ENCODE peak calls at places on chromosomes 12 and 14, in five cellular contexts. One of them, this sample, is unnamed. For H3K4me1, the result is how much of the 10 kb centered on the place peaks cover.

GRCh38 chr14:69610859-69611263 is 535 bp upstream of the SUSD6 start:
- DNase-seq in right cardiac atrium: no peak
- DNase-seq in astrocyte: no peak
- DNase-seq in esophagus squamous epithelium: no peak
- DNase-seq in spleen: no peak
- DNase-seq in this sample: no peak

GRCh38 chr14:42710071-42710470 is 1103.4 kb downstream of the LRFN5 start:
- DNase-seq in astrocyte: no peak
- DNase-seq in right cardiac atrium: no peak
- DNase-seq in esophagus squamous epithelium: no peak
- DNase-seq in spleen: no peak
- DNase-seq in this sample: no peak

GRCh38 chr14:88535149-88535548 is 19.7 kb downstream of the PTPN21 start:
- DNase-seq in esophagus squamous epithelium: no peak
- DNase-seq in astrocyte: no peak
- DNase-seq in spleen: no peak
- DNase-seq in right cardiac atrium: no peak
- DNase-seq in this sample: no peak

GRCh38 chr14:97625512-97625911 is 828.3 kb downstream of the VRK1 start:
- DNase-seq in right cardiac atrium: no peak
- DNase-seq in astrocyte: no peak
- DNase-seq in spleen: no peak
- DNase-seq in esophagus squamous epithelium: no peak
- DNase-seq in this sample: no peak

GRCh38 chr12:112904571-112904970 is 2.2 kb upstream of the OAS1 start:
- DNase-seq in right cardiac atrium: no peak
- DNase-seq in astrocyte: peak
- DNase-seq in esophagus squamous epithelium: no peak
- DNase-seq in spleen: no peak
- DNase-seq in this sample: no peak

GRCh38 chr14:35114036-35114435 is 7.8 kb downstream of the PPP2R3C start:
- DNase-seq in right cardiac atrium: no peak
- DNase-seq in astrocyte: no peak
- DNase-seq in esophagus squamous epithelium: no peak
- DNase-seq in spleen: no peak
- DNase-seq in this sample: no peak

GRCh38 chr12:131897276-131897675 is 2.9 kb downstream of the ULK1 start:
- DNase-seq in astrocyte: no peak
- DNase-seq in spleen: peak
- DNase-seq in esophagus squamous epithelium: no peak
- DNase-seq in right cardiac atrium: peak
- DNase-seq in this sample: no peak

GRCh38 chr12:67716817-67717216 is 68.3 kb downstream of the DYRK2 start:
- DNase-seq in astrocyte: peak
- DNase-seq in right cardiac atrium: no peak
- DNase-seq in spleen: no peak
- DNase-seq in esophagus squamous epithelium: no peak
- DNase-seq in this sample: no peak

GRCh38 chr14:87111141-87111540 is 881.8 kb downstream of the GALC start:
- DNase-seq in spleen: no peak
- DNase-seq in esophagus squamous epithelium: no peak
- DNase-seq in right cardiac atrium: no peak
- DNase-seq in astrocyte: no peak
- DNase-seq in this sample: no peak
- H3K4me3 ChIP-seq in spleen: no peak
- H3K4me3 ChIP-seq in esophagus squamous epithelium: no peak
- H3K4me3 ChIP-seq in right cardiac atrium: no peak
- H3K4me3 ChIP-seq in astrocyte: no peak
- H3K4me3 ChIP-seq in this sample: no peak

GRCh38 chr12:14403711-14404164 is 38.3 kb downstream of the ATF7IP start:
- DNase-seq in right cardiac atrium: no peak
- DNase-seq in esophagus squamous epithelium: no peak
- DNase-seq in spleen: no peak
- DNase-seq in astrocyte: peak
- DNase-seq in this sample: peak
- H3K4me1 ChIP-seq in right cardiac atrium: under half
- H3K4me1 ChIP-seq in esophagus squamous epithelium: half or more
- H3K4me1 ChIP-seq in spleen: under half
- H3K4me1 ChIP-seq in astrocyte: under half
- H3K4me1 ChIP-seq in this sample: under half

DNA sequence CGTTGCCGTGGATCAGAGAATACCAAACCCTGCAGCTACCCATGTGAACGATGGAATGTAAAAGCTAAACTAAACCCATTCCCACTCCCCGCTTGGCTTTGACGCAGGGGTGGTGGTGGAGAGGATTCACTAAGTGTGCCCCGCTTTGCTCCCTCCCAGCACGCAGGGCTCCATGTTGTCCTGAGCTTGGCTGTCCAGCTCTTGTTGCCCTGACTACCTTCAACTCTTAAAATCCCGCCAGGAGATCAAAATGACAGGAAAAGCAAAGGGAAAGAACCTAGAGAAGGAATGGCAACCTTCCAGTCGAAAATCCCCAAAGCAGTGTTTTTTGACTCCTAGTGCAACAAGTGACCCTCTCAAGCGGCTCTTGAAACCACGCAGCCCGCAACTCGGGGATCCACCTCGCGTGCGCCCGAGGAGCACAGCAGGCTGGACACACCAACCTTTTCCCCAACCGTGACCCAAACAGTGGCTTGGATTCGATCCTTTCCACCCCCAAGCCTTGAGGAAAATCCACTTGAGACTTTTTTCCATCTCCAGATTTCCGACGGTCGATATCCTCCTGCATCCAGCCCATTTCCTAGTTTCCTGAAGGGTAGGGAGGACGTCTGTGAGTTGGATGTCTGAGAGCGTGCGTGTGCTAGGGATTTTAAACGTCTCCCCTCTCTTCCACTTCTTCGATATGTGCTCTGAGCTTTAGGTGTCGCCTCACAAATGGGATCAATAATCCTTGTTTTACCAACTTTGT is 1.4 kb downstream of the SYT10 start:
- DNase-seq in spleen: no peak
- DNase-seq in astrocyte: no peak
- DNase-seq in right cardiac atrium: no peak
- DNase-seq in esophagus squamous epithelium: no peak
- DNase-seq in this sample: no peak
- H3K4me3 ChIP-seq in spleen: no peak
- H3K4me3 ChIP-seq in astrocyte: no peak
- H3K4me3 ChIP-seq in right cardiac atrium: no peak
- H3K4me3 ChIP-seq in esophagus squamous epithelium: peak
- H3K4me3 ChIP-seq in this sample: no peak

DNA sequence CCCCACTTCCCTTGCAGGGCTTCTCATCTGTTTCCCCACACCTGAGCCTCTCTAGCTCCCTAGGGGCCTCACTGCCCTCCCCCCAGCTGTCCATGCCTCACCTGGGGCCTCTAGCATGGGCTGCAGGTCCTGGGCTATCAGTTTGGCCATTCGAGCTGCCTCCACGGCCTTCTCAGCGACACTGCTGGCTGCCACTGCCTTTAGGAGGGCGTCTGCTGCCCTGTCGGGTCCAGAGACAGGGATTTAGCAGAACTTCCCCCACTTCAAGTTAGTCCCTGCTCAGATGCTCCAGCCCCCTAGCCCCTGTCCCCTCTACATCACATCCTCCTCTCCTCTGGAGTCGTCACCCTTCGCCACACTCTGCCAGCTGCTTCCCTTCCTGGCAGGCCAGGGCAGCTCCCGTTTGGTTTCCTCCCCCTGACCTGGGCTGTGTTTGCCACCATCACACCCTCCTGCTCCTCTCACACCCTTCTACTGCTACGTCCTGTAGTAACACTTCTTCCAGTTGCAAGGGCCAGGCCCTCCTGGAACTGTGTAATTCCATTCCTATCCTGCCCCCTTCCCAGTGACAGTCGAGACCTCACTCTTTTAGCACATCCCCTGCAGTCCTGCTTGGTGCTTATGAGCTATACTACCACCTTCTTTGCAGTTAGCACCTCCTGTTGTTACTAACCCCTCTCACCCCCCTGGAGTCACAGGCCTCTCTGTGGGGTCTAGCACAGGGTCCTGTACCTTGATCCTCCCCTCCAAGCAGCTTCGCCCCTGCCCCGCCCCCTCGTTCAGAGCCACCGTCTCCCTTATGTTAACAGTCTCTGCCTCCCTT is 4.3 kb upstream of the AP1G2 start:
- DNase-seq in right cardiac atrium: no peak
- DNase-seq in esophagus squamous epithelium: no peak
- DNase-seq in astrocyte: no peak
- DNase-seq in spleen: no peak
- DNase-seq in this sample: no peak
- H3K4me1 ChIP-seq in right cardiac atrium: under half
- H3K4me1 ChIP-seq in esophagus squamous epithelium: under half
- H3K4me1 ChIP-seq in astrocyte: under half
- H3K4me1 ChIP-seq in spleen: under half
- H3K4me1 ChIP-seq in this sample: under half

DNA sequence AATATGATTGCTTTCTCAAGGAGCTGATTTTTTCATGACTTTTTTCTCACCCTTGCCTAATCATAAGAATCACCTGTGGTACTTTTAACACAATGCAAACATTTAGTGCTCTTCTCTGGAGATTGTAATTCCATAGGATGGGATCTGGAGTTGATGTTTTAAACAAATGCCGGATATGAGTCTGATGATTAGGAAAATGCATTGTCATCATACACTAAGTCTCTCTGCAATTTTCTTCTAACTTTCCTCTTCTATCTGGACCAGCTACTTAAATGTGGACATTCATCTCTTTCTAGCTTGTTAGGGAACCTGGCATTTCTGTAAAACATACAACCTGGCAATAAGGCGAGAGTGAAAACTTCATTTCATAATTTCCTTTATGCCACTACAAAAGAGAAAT is 23.5 kb downstream of the PMCH start:
- DNase-seq in spleen: no peak
- DNase-seq in right cardiac atrium: no peak
- DNase-seq in astrocyte: no peak
- DNase-seq in esophagus squamous epithelium: no peak
- DNase-seq in this sample: no peak
- H3K4me3 ChIP-seq in spleen: no peak
- H3K4me3 ChIP-seq in right cardiac atrium: no peak
- H3K4me3 ChIP-seq in astrocyte: no peak
- H3K4me3 ChIP-seq in esophagus squamous epithelium: no peak
- H3K4me3 ChIP-seq in this sample: no peak

GRCh38 chr12:116320839-116321238 is 43.3 kb upstream of the MED13L start:
- DNase-seq in right cardiac atrium: no peak
- DNase-seq in esophagus squamous epithelium: no peak
- DNase-seq in spleen: no peak
- DNase-seq in astrocyte: peak
- DNase-seq in this sample: peak

GRCh38 chr12:116319316-116319715 is 41.8 kb upstream of the MED13L start:
- DNase-seq in spleen: no peak
- DNase-seq in right cardiac atrium: no peak
- DNase-seq in esophagus squamous epithelium: no peak
- DNase-seq in astrocyte: peak
- DNase-seq in this sample: no peak

GRCh38 chr12:116323696-116324386 is 46.3 kb upstream of the MED13L start:
- DNase-seq in esophagus squamous epithelium: no peak
- DNase-seq in spleen: no peak
- DNase-seq in astrocyte: no peak
- DNase-seq in right cardiac atrium: no peak
- DNase-seq in this sample: no peak

GRCh38 chr12:116319851-116320621 is 42.5 kb upstream of the MED13L start:
- DNase-seq in esophagus squamous epithelium: no peak
- DNase-seq in spleen: no peak
- DNase-seq in astrocyte: peak
- DNase-seq in right cardiac atrium: peak
- DNase-seq in this sample: peak

GRCh38 chr12:116321913-116322312 is 44.4 kb upstream of the MED13L start:
- DNase-seq in spleen: no peak
- DNase-seq in astrocyte: no peak
- DNase-seq in esophagus squamous epithelium: no peak
- DNase-seq in right cardiac atrium: no peak
- DNase-seq in this sample: no peak
- H3K4me1 ChIP-seq in spleen: under half
- H3K4me1 ChIP-seq in astrocyte: under half
- H3K4me1 ChIP-seq in esophagus squamous epithelium: under half
- H3K4me1 ChIP-seq in right cardiac atrium: under half
- H3K4me1 ChIP-seq in this sample: under half

This sample was measured in mammary epithelial cell.